ENCODE peak calls at places on chromosomes 7 and 10, in eight cellular contexts. O, Z, B, U, N, I, M and S are unnamed samples.

GRCh38 chr10:86401588-86402282 is 35.1 kb upstream of the GRID1 start:
- DNase-seq in O (no peak), M (no peak), N (no peak), B (no peak), I (no peak), Z (peak), U (peak), S (no peak)

GRCh38 chr7:103773726-103774125 is 215.7 kb downstream of the RELN start:
- DNase-seq in M (no peak), O (no peak), Z (no peak), I (no peak), N (no peak), U (no peak), B (no peak), S (no peak)

GRCh38 chr10:123241391-123242141 is 87.4 kb downstream of the BUB3 start:
- DNase-seq in N (peak), O (no peak), I (no peak), B (no peak), U (no peak), M (peak), Z (no peak), S (no peak)

GRCh38 chr10:49759787-49760551 is 2.2 kb downstream of the OGDHL start:
- DNase-seq in I (no peak), B (no peak), O (no peak), Z (peak), M (peak), U (no peak), N (no peak), S (no peak)

GRCh38 chr10:17607060-17607459 is 10.1 kb downstream of the HACD1 start:
- DNase-seq in I (no peak), B (no peak), Z (no peak), N (no peak), U (no peak), O (no peak), M (no peak), S (no peak)

GRCh38 chr7:896346-897075 is 20.2 kb downstream of the GET4 start:
- DNase-seq in U (no peak), B (no peak), N (no peak), I (no peak), M (no peak), Z (no peak), O (no peak), S (no peak)

GRCh38 chr10:13449296-13449695 is 79.5 kb downstream of the BEND7 start:
- DNase-seq in M (no peak), U (no peak), Z (no peak), B (no peak), O (no peak), N (no peak), I (no peak), S (no peak)

GRCh38 chr10:34854147-34854601 is 39.1 kb upstream of the PARD3 start:
- DNase-seq in Z (no peak), U (no peak), O (no peak), B (no peak), M (no peak), I (no peak), N (peak), S (no peak)

GRCh38 chr7:100457033-100457432 is 7.0 kb downstream of the SPACDR start:
- DNase-seq in U (no peak), I (no peak), N (no peak), Z (no peak), M (no peak), B (no peak), O (no peak), S (no peak)

GRCh38 chr7:46291601-46292150 is 370.6 kb upstream of the IGFBP3 start:
- DNase-seq in M (no peak), Z (no peak), U (no peak), N (no peak), O (no peak), I (peak), B (no peak), S (no peak)

DNA sequence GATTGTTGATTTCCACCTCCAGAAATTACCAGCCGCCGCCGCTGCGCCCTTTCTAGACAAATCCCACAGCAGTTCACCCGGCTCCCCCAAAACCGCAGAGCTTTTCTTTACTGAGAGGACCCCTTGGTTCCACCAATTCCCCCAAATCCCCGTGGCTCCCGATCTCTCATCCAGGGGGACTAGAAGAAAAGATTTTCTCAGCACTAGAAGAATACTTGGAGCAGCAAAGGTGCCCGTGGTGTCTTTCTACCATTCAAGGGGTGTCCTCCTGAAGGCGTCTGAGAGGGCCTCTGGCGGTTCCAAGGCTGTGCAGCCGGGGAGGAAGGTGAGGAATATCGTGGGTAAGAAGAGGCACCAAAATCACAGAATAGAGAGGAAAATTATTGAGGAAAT is 13.5 kb upstream of the HOXA2 start:
- DNase-seq in O (no peak), M (no peak), I (no peak), Z (no peak), U (peak), N (no peak), B (no peak), S (no peak)
- H3K9ac ChIP-seq in O (peak), M (no peak), I (no peak), Z (no peak), U (no peak), N (peak), B (no peak), S (no peak)

DNA sequence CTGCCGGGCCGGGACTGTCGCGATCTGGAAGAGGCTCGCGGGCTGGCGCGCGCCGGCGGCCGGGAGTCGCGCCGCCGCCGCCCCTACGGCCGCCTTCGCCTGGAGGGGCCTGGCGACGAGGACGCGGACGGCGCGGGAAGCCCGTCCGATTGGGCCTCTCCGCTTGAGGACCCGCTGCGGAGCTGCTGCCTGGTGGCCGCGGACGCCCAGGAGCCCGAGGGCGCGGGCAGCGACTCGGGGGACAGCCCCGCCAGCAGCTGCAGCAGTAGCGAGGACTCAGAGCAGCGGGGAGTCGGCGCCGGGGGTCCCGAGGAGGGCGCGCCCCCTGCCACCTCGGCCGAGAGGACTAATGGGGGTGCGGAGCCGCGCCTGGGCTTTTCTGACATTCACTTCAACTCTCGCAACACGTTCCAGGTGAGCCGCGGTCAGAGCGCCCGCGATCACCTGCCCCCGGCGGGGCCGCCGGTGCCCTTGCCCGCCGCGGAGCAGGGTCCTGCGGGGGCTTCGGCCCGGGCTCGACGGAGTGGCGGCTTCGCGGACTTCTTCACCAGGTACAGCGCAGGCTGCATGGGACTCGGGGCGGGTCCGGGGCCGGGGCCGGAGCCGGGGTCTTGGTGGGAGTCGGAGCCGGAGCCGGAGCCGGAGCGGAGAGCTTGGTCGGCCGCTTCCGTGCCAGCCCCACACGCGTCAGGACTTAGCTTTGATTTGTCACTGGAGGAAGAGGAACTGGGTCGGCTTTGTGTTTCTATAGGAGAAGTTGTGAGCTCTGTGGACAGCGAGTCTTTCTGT is 887 bp downstream of the TBC1D12 start:
- DNase-seq in Z (peak), M (peak), U (peak), I (peak), B (peak), N (peak), O (peak), S (no peak)
- TF ChIP-seq POLR2AphosphoS5 in Z (no peak), M (no peak), U (no peak), I (peak), B (no peak), N (peak), O (peak), S (no peak)

GRCh38 chr7:143901710-143902587 is at the start of gene TCAF1:
- DNase-seq in I (peak), M (peak), B (peak), Z (peak), U (peak), O (peak), N (peak), S (peak)

GRCh38 chr7:143901360-143901709 is 641 bp downstream of the TCAF1 start:
- DNase-seq in U (peak), M (peak), I (no peak), B (no peak), O (no peak), Z (no peak), N (no peak), S (no peak)

GRCh38 chr7:143896667-143897066 is 5.3 kb downstream of the TCAF1 start:
- DNase-seq in O (no peak), N (no peak), I (no peak), Z (no peak), U (no peak), B (no peak), M (no peak), S (no peak)

GRCh38 chr7:143898810-143899209 is 3.2 kb downstream of the TCAF1 start:
- DNase-seq in N (no peak), Z (no peak), U (no peak), M (no peak), B (no peak), I (no peak), O (no peak), S (no peak)

GRCh38 chr7:143900230-143900766 is 1.7 kb downstream of the TCAF1 start:
- DNase-seq in I (no peak), M (peak), N (peak), Z (no peak), B (no peak), O (no peak), U (no peak), S (no peak)
- H3K9ac ChIP-seq in I (no peak), M (peak), N (no peak), Z (peak), B (peak), O (peak), U (no peak), S (peak)

GRCh38 chr10:4820804-4821401 is 5.1 kb upstream of the AKR1E2 start:
- DNase-seq in B (no peak), M (no peak), O (no peak), Z (no peak), U (no peak), I (no peak), N (no peak), S (no peak)
- TF ChIP-seq POLR2AphosphoS5 in B (no peak), M (no peak), O (no peak), Z (no peak), U (no peak), I (no peak), N (no peak), S (no peak)

GRCh38 chr10:89082086-89082485 is 91.5 kb downstream of the FAS start:
- DNase-seq in U (no peak), Z (no peak), M (no peak), B (no peak), O (no peak), N (peak), I (no peak), S (no peak)

GRCh38 chr10:89080660-89081059 is 90.1 kb downstream of the FAS start:
- DNase-seq in O (no peak), N (no peak), Z (no peak), U (no peak), I (no peak), M (no peak), B (no peak), S (no peak)

GRCh38 chr10:89079991-89080390 is 89.4 kb downstream of the FAS start:
- DNase-seq in M (no peak), B (no peak), I (no peak), N (peak), O (no peak), U (no peak), Z (no peak), S (no peak)

GRCh38 chr10:89076120-89076519 is 85.5 kb downstream of the FAS start:
- DNase-seq in I (no peak), U (no peak), O (no peak), N (no peak), M (no peak), Z (no peak), B (no peak), S (no peak)

GRCh38 chr10:89078729-89079672 is 88.4 kb downstream of the FAS start:
- DNase-seq in I (no peak), Z (peak), B (no peak), N (no peak), U (no peak), M (no peak), O (no peak), S (no peak)
- H3K9ac ChIP-seq in I (no peak), Z (no peak), B (no peak), N (no peak), U (no peak), M (no peak), O (no peak), S (no peak)